ENCODE peak calls at places on chromosomes 5 and 9, in nine cellular contexts. One of them, this sample, is unnamed.
A peak's percentile ranks its signal among the peaks of the same experiment; 100 is the strongest.

GRCh38 chr5:36300181-36300926 is 1.3 kb downstream of the RANBP3L start:
- DNase-seq in foreskin fibroblast: peak; percentile 24
- DNase-seq in stimulated activated CD4-positive, alpha-beta T cell treated with anti-CD3 and anti-CD28 coated beads, Interleukin-12 subunit alpha, Interleukin-12 subunit beta, amount 100 ng/mL, for 24 hours: no peak
- DNase-seq in NCI-H2081: no peak
- DNase-seq in mesothelial cell of epicardium: no peak
- DNase-seq in Peyer's patch: no peak
- DNase-seq in neural crest cell: no peak
- DNase-seq in HuH-7: no peak
- DNase-seq in GM04503: no peak
- DNase-seq in this sample: no peak

GRCh38 chr5:83015676-83016075 is 61.5 kb downstream of the TMEM167A start:
- DNase-seq in Peyer's patch: no peak
- DNase-seq in foreskin fibroblast: no peak
- DNase-seq in GM04503: no peak
- DNase-seq in HuH-7: no peak
- DNase-seq in stimulated activated CD4-positive, alpha-beta T cell treated with anti-CD3 and anti-CD28 coated beads, Interleukin-12 subunit alpha, Interleukin-12 subunit beta, amount 100 ng/mL, for 24 hours: no peak
- DNase-seq in mesothelial cell of epicardium: no peak
- DNase-seq in NCI-H2081: no peak
- DNase-seq in neural crest cell: no peak
- DNase-seq in this sample: no peak

GRCh38 chr5:104247260-104247659 is 684.7 kb upstream of the NUDT12 start:
- DNase-seq in HuH-7: no peak
- DNase-seq in GM04503: no peak
- DNase-seq in mesothelial cell of epicardium: no peak
- DNase-seq in Peyer's patch: no peak
- DNase-seq in NCI-H2081: no peak
- DNase-seq in stimulated activated CD4-positive, alpha-beta T cell treated with anti-CD3 and anti-CD28 coated beads, Interleukin-12 subunit alpha, Interleukin-12 subunit beta, amount 100 ng/mL, for 24 hours: no peak
- DNase-seq in foreskin fibroblast: no peak
- DNase-seq in neural crest cell: no peak
- DNase-seq in this sample: no peak

GRCh38 chr9:2622361-2623045 is 916 bp downstream of the VLDLR start:
- DNase-seq in Peyer's patch: peak; percentile 54
- DNase-seq in mesothelial cell of epicardium: peak; percentile 70
- DNase-seq in NCI-H2081: peak; percentile 50
- DNase-seq in stimulated activated CD4-positive, alpha-beta T cell treated with anti-CD3 and anti-CD28 coated beads, Interleukin-12 subunit alpha, Interleukin-12 subunit beta, amount 100 ng/mL, for 24 hours: no peak
- DNase-seq in HuH-7: peak; percentile 10
- DNase-seq in GM04503: no peak
- DNase-seq in foreskin fibroblast: peak; percentile 64
- DNase-seq in neural crest cell: peak; percentile 32
- DNase-seq in this sample: peak; percentile 16

GRCh38 chr5:1836891-1837880 is 36.0 kb downstream of the NDUFS6 start:
- DNase-seq in neural crest cell: no peak
- DNase-seq in stimulated activated CD4-positive, alpha-beta T cell treated with anti-CD3 and anti-CD28 coated beads, Interleukin-12 subunit alpha, Interleukin-12 subunit beta, amount 100 ng/mL, for 24 hours: no peak
- DNase-seq in HuH-7: no peak
- DNase-seq in mesothelial cell of epicardium: no peak
- DNase-seq in NCI-H2081: no peak
- DNase-seq in foreskin fibroblast: no peak
- DNase-seq in Peyer's patch: peak; percentile 40
- DNase-seq in GM04503: no peak
- DNase-seq in this sample: no peak

GRCh38 chr5:78360674-78361225 is 333 bp downstream of the SCAMP1 start:
- DNase-seq in NCI-H2081: peak; percentile 44
- DNase-seq in stimulated activated CD4-positive, alpha-beta T cell treated with anti-CD3 and anti-CD28 coated beads, Interleukin-12 subunit alpha, Interleukin-12 subunit beta, amount 100 ng/mL, for 24 hours: peak; percentile 38
- DNase-seq in foreskin fibroblast: no peak
- DNase-seq in Peyer's patch: peak; percentile 69
- DNase-seq in HuH-7: peak; percentile 33
- DNase-seq in neural crest cell: peak; percentile 28
- DNase-seq in mesothelial cell of epicardium: peak; percentile 62
- DNase-seq in GM04503: no peak
- DNase-seq in this sample: peak; percentile 25

GRCh38 chr5:76473676-76474075 is 70.6 kb downstream of the IQGAP2 start:
- DNase-seq in neural crest cell: no peak
- DNase-seq in mesothelial cell of epicardium: no peak
- DNase-seq in NCI-H2081: no peak
- DNase-seq in HuH-7: no peak
- DNase-seq in stimulated activated CD4-positive, alpha-beta T cell treated with anti-CD3 and anti-CD28 coated beads, Interleukin-12 subunit alpha, Interleukin-12 subunit beta, amount 100 ng/mL, for 24 hours: peak; percentile 30
- DNase-seq in foreskin fibroblast: no peak
- DNase-seq in Peyer's patch: no peak
- DNase-seq in GM04503: no peak
- DNase-seq in this sample: no peak

GRCh38 chr5:55902696-55903095 is 51.5 kb downstream of the IL31RA start:
- DNase-seq in stimulated activated CD4-positive, alpha-beta T cell treated with anti-CD3 and anti-CD28 coated beads, Interleukin-12 subunit alpha, Interleukin-12 subunit beta, amount 100 ng/mL, for 24 hours: no peak
- DNase-seq in GM04503: no peak
- DNase-seq in neural crest cell: no peak
- DNase-seq in Peyer's patch: no peak
- DNase-seq in foreskin fibroblast: no peak
- DNase-seq in NCI-H2081: no peak
- DNase-seq in mesothelial cell of epicardium: no peak
- DNase-seq in HuH-7: no peak
- DNase-seq in this sample: no peak

GRCh38 chr5:81556809-81557208 is 162.9 kb upstream of the ACOT12 start:
- DNase-seq in stimulated activated CD4-positive, alpha-beta T cell treated with anti-CD3 and anti-CD28 coated beads, Interleukin-12 subunit alpha, Interleukin-12 subunit beta, amount 100 ng/mL, for 24 hours: no peak
- DNase-seq in Peyer's patch: no peak
- DNase-seq in HuH-7: no peak
- DNase-seq in mesothelial cell of epicardium: no peak
- DNase-seq in foreskin fibroblast: no peak
- DNase-seq in NCI-H2081: no peak
- DNase-seq in neural crest cell: no peak
- DNase-seq in GM04503: no peak
- DNase-seq in this sample: no peak

GRCh38 chr9:138064547-138064946 is 187.0 kb downstream of the CACNA1B start:
- DNase-seq in neural crest cell: no peak
- DNase-seq in mesothelial cell of epicardium: no peak
- DNase-seq in Peyer's patch: peak; percentile 10
- DNase-seq in foreskin fibroblast: no peak
- DNase-seq in HuH-7: no peak
- DNase-seq in GM04503: no peak
- DNase-seq in stimulated activated CD4-positive, alpha-beta T cell treated with anti-CD3 and anti-CD28 coated beads, Interleukin-12 subunit alpha, Interleukin-12 subunit beta, amount 100 ng/mL, for 24 hours: no peak
- DNase-seq in NCI-H2081: no peak
- DNase-seq in this sample: no peak

GRCh38 chr9:2281803-2282185 is 266.6 kb downstream of the SMARCA2 start:
- DNase-seq in neural crest cell: no peak
- DNase-seq in HuH-7: no peak
- DNase-seq in GM04503: no peak
- DNase-seq in stimulated activated CD4-positive, alpha-beta T cell treated with anti-CD3 and anti-CD28 coated beads, Interleukin-12 subunit alpha, Interleukin-12 subunit beta, amount 100 ng/mL, for 24 hours: no peak
- DNase-seq in mesothelial cell of epicardium: no peak
- DNase-seq in foreskin fibroblast: no peak
- DNase-seq in Peyer's patch: no peak
- DNase-seq in NCI-H2081: no peak
- DNase-seq in this sample: no peak

GRCh38 chr5:96093340-96093739 is 131.7 kb upstream of the ELL2 start:
- DNase-seq in Peyer's patch: no peak
- DNase-seq in HuH-7: no peak
- DNase-seq in mesothelial cell of epicardium: no peak
- DNase-seq in GM04503: no peak
- DNase-seq in stimulated activated CD4-positive, alpha-beta T cell treated with anti-CD3 and anti-CD28 coated beads, Interleukin-12 subunit alpha, Interleukin-12 subunit beta, amount 100 ng/mL, for 24 hours: no peak
- DNase-seq in NCI-H2081: no peak
- DNase-seq in neural crest cell: no peak
- DNase-seq in foreskin fibroblast: no peak
- DNase-seq in this sample: no peak

GRCh38 chr5:150053231-150053626 is 33.1 kb downstream of the CSF1R start:
- DNase-seq in stimulated activated CD4-positive, alpha-beta T cell treated with anti-CD3 and anti-CD28 coated beads, Interleukin-12 subunit alpha, Interleukin-12 subunit beta, amount 100 ng/mL, for 24 hours: no peak
- DNase-seq in GM04503: no peak
- DNase-seq in mesothelial cell of epicardium: no peak
- DNase-seq in foreskin fibroblast: peak; percentile 81
- DNase-seq in NCI-H2081: no peak
- DNase-seq in neural crest cell: no peak
- DNase-seq in HuH-7: no peak
- DNase-seq in Peyer's patch: no peak
- DNase-seq in this sample: peak; percentile 68

GRCh38 chr5:156394642-156395393 is 67.9 kb downstream of the SGCD start:
- DNase-seq in GM04503: no peak
- DNase-seq in mesothelial cell of epicardium: no peak
- DNase-seq in foreskin fibroblast: peak; percentile 55
- DNase-seq in neural crest cell: no peak
- DNase-seq in NCI-H2081: peak; percentile 31
- DNase-seq in HuH-7: no peak
- DNase-seq in stimulated activated CD4-positive, alpha-beta T cell treated with anti-CD3 and anti-CD28 coated beads, Interleukin-12 subunit alpha, Interleukin-12 subunit beta, amount 100 ng/mL, for 24 hours: no peak
- DNase-seq in Peyer's patch: no peak
- DNase-seq in this sample: no peak

GRCh38 chr9:95088421-95089161 is 228.9 kb downstream of the FANCC start:
- DNase-seq in foreskin fibroblast: no peak
- DNase-seq in GM04503: no peak
- DNase-seq in stimulated activated CD4-positive, alpha-beta T cell treated with anti-CD3 and anti-CD28 coated beads, Interleukin-12 subunit alpha, Interleukin-12 subunit beta, amount 100 ng/mL, for 24 hours: no peak
- DNase-seq in neural crest cell: no peak
- DNase-seq in NCI-H2081: no peak
- DNase-seq in Peyer's patch: peak; percentile 49
- DNase-seq in HuH-7: no peak
- DNase-seq in mesothelial cell of epicardium: no peak
- DNase-seq in this sample: no peak

GRCh38 chr5:127400524-127400923 is 109.9 kb downstream of the MEGF10 start:
- DNase-seq in HuH-7: no peak
- DNase-seq in stimulated activated CD4-positive, alpha-beta T cell treated with anti-CD3 and anti-CD28 coated beads, Interleukin-12 subunit alpha, Interleukin-12 subunit beta, amount 100 ng/mL, for 24 hours: no peak
- DNase-seq in GM04503: no peak
- DNase-seq in foreskin fibroblast: no peak
- DNase-seq in mesothelial cell of epicardium: no peak
- DNase-seq in neural crest cell: no peak
- DNase-seq in Peyer's patch: no peak
- DNase-seq in NCI-H2081: no peak
- DNase-seq in this sample: no peak

GRCh38 chr9:129936222-129936621 is 101.0 kb downstream of the USP20 start:
- DNase-seq in Peyer's patch: no peak
- DNase-seq in foreskin fibroblast: no peak
- DNase-seq in NCI-H2081: no peak
- DNase-seq in mesothelial cell of epicardium: no peak
- DNase-seq in stimulated activated CD4-positive, alpha-beta T cell treated with anti-CD3 and anti-CD28 coated beads, Interleukin-12 subunit alpha, Interleukin-12 subunit beta, amount 100 ng/mL, for 24 hours: no peak
- DNase-seq in GM04503: no peak
- DNase-seq in neural crest cell: no peak
- DNase-seq in HuH-7: no peak
- DNase-seq in this sample: no peak

This sample was measured in MG63.